ENCODE peak calls at places on chromosomes 4 and X, in six cellular contexts. N, P, E, R, I and H are unnamed samples. For H3K4me1, the result is how much of the 10 kb centered on the place peaks cover.

GRCh38 chrX:47539860-47540259 is 21.1 kb upstream of the ARAF start:
- DNase-seq in E (no peak), N (no peak), P (peak), I (no peak), R (no peak), H (no peak)

GRCh38 chr4:105780176-105780575 is 71.6 kb downstream of the GSTCD start:
- DNase-seq in P (no peak), N (no peak), I (no peak), R (no peak), E (no peak), H (no peak)

GRCh38 chr4:114472269-114473032 is 126.2 kb upstream of the UGT8 start:
- DNase-seq in P (no peak), I (no peak), R (no peak), N (no peak), E (no peak), H (no peak)

GRCh38 chr4:107034982-107035710 is 967 bp downstream of the DKK2 start:
- DNase-seq in N (peak), P (peak), E (peak), I (no peak), R (no peak), H (no peak)

GRCh38 chr4:80989921-80990544 is 40.5 kb upstream of the BMP3 start:
- DNase-seq in R (no peak), E (no peak), P (peak), N (no peak), I (peak), H (no peak)

GRCh38 chr4:123259676-123260428 is 136.7 kb upstream of the SPRY1 start:
- DNase-seq in P (no peak), I (no peak), E (no peak), R (no peak), N (no peak), H (no peak)

GRCh38 chrX:109577055-109577454 is 40.4 kb downstream of the NXT2 start:
- DNase-seq in I (no peak), P (no peak), N (no peak), E (no peak), R (no peak), H (no peak)

GRCh38 chr4:74805601-74806000 is 11.3 kb upstream of the BTC start:
- DNase-seq in P (peak), E (no peak), R (no peak), N (no peak), I (no peak), H (no peak)

GRCh38 chr4:39494354-39494753 is 32.9 kb downstream of the UGDH start:
- DNase-seq in P (no peak), I (no peak), N (no peak), R (no peak), E (no peak), H (no peak)

GRCh38 chrX:110089656-110090404 is 86.9 kb downstream of the TMEM164 start:
- DNase-seq in R (no peak), I (no peak), P (no peak), N (peak), E (no peak), H (no peak)

GRCh38 chrX:48896611-48897011 is 957 bp downstream of the TIMM17B start:
- DNase-seq in P (peak), R (no peak), I (no peak), N (no peak), E (peak), H (no peak)

GRCh38 chr4:90842960-90843359 is 715.8 kb downstream of the CCSER1 start:
- DNase-seq in I (no peak), P (no peak), E (no peak), R (no peak), N (no peak), H (no peak)

GRCh38 chr4:21802406-21802805 is 146.2 kb downstream of the KCNIP4 start:
- DNase-seq in R (no peak), P (peak), N (no peak), E (no peak), I (no peak), H (no peak)

GRCh38 chr4:175646802-175647201 is 165.3 kb downstream of the GPM6A start:
- DNase-seq in P (peak), N (no peak), I (no peak), R (no peak), E (no peak), H (no peak)

GRCh38 chr4:148962539-148963290 is 520.5 kb upstream of the NR3C2 start:
- DNase-seq in I (no peak), N (no peak), P (peak), R (no peak), E (no peak), H (no peak)

GRCh38 chrX:129678176-129678880 is 23.6 kb upstream of the APLN start:
- DNase-seq in E (peak), I (peak), R (no peak), N (peak), P (peak), H (peak)

GRCh38 chr4:47790105-47790504 is 47.8 kb downstream of the CORIN start:
- DNase-seq in R (no peak), N (no peak), I (no peak), P (no peak), E (no peak), H (no peak)

GRCh38 chr4:108030332-108030731 is 40.6 kb downstream of the HADH start:
- DNase-seq in R (no peak), P (peak), I (peak), E (no peak), N (no peak), H (peak)

GRCh38 chr4:70515342-70516245 is 2.8 kb upstream of the AMTN start:
- DNase-seq in N (no peak), I (no peak), E (no peak), P (peak), R (no peak), H (no peak)

GRCh38 chr4:130825283-130825682 is 1729.3 kb downstream of the C4orf33 start:
- DNase-seq in P (no peak), N (no peak), I (no peak), R (no peak), E (no peak), H (no peak)

GRCh38 chrX:142036111-142036510 is 132.4 kb downstream of the MAGEC1 start:
- DNase-seq in E (no peak), P (no peak), I (no peak), N (no peak), R (no peak), H (no peak)

GRCh38 chr4:75655562-75655961 is 17.6 kb downstream of the G3BP2 start:
- DNase-seq in E (no peak), I (no peak), R (no peak), N (no peak), P (no peak), H (no peak)

GRCh38 chrX:43868791-43869190 is 13.5 kb downstream of the MAOB start:
- DNase-seq in R (no peak), N (no peak), P (no peak), I (no peak), E (no peak), H (no peak)
- H3K4me1 ChIP-seq in R (under half), N (under half), P (under half), I (under half), E (under half), H (under half)

GRCh38 chrX:40100537-40101429 is 3.0 kb upstream of the BCOR start:
- DNase-seq in E (no peak), I (no peak), R (no peak), N (no peak), P (no peak), H (no peak)
- H3K27ac ChIP-seq in E (no peak), I (no peak), R (no peak), N (peak), P (no peak), H (peak)

GRCh38 chr4:143381171-143382118 is 44.8 kb downstream of the GAB1 start:
- DNase-seq in N (peak), I (no peak), E (peak), R (no peak), P (peak), H (peak)
- H3K4me1 ChIP-seq in N (under half), I (under half), E (under half), R (under half), P (under half), H (under half)

GRCh38 chr4:181509073-181509472 is 734.1 kb upstream of the TENM3 start:
- DNase-seq in I (no peak), P (no peak), R (no peak), E (no peak), N (no peak), H (no peak)
- H3K27ac ChIP-seq in I (no peak), P (no peak), R (no peak), E (no peak), N (no peak), H (no peak)

DNA sequence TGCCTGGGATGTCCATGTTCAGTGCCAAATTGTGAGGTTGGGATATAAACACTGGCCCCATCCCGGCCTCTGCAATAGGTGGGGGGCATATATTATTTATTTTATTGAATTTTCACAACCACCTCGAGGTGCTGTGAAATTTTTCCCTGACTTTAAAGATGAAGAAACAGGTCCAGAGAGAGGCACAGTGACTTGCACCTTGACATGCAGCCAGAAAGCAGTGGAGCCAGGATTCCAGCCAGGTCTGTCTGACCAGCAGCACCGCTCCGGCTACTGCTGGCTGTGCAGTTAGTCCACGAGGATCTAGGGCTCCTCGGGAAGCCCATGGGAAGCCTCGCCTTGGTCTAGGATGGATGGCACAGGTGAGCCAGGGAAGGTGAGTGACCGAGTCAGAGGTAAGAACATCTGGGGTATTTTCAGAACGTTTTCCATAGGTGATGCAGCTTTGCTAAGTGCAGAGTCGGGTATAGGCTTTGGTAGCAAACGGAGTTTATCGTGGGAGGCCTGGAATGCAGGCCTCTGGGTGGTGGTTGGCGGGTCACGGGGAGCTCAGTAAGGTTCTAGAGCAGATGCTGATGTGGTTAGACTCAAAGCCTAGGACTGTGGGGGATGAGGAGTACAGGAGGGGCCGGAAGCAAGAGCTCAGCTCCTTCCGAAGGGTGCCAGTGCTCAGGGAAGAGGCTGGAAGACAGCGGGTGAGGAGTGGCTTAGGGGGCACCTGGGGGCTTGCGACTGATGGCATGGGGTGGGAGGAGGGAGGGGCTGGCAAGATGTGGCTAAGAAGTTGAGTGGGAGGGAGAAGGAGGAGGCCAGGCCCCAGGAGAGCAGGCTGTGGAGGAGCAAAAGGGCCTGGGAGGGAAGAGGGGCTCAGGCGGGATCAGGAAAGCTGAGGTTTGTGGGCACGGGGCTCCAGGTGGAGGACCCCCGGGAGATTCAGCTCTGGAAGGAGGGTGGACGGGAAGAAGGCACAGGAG is 107.7 kb upstream of the LRPAP1 start:
- DNase-seq in E (no peak), N (no peak), P (no peak), I (no peak), R (no peak), H (no peak)
- H3K4me1 ChIP-seq in E (under half), N (under half), P (under half), I (under half), R (under half), H (under half)